ENCODE peak calls at places on chromosomes 5 and 9, in six cellular contexts. D, T, B, E, X and P are unnamed samples. For H3K4me1, the result is how much of the 10 kb centered on the place peaks cover.

GRCh38 chr9:136983167-136983566 is 374 bp downstream of the LCNL1 start:
- DNase-seq in X (no peak), T (no peak), B (no peak), E (no peak), D (no peak), P (no peak)

GRCh38 chr5:178182158-178182876 is 4.9 kb downstream of the GMCL2 start:
- DNase-seq in X (no peak), B (no peak), D (no peak), E (no peak), T (no peak), P (no peak)

GRCh38 chr9:101427957-101428655 is 7.5 kb downstream of the ALDOB start:
- DNase-seq in B (no peak), E (no peak), X (no peak), T (no peak), D (no peak), P (no peak)

GRCh38 chr9:137817236-137818200 is 60.1 kb upstream of the CACNA1B start:
- DNase-seq in B (no peak), D (no peak), E (no peak), X (no peak), T (no peak), P (no peak)

GRCh38 chr9:107491081-107492053 is 1.8 kb upstream of the KLF4 start:
- DNase-seq in E (peak), T (no peak), B (no peak), D (peak), X (peak), P (peak)

GRCh38 chr9:13032585-13032984 is 246.9 kb downstream of the MPDZ start:
- DNase-seq in E (no peak), B (no peak), D (no peak), T (no peak), X (no peak), P (no peak)

GRCh38 chr9:35395076-35395675 is 94.7 kb upstream of the RUSC2 start:
- DNase-seq in D (no peak), X (no peak), B (no peak), E (no peak), T (no peak), P (no peak)

GRCh38 chr5:109529520-109529919 is 119.7 kb upstream of the PJA2 start:
- DNase-seq in T (no peak), E (peak), D (no peak), B (no peak), X (no peak), P (no peak)

GRCh38 chr5:157143127-157143959 is 678 bp upstream of the MED7 start:
- DNase-seq in T (no peak), B (no peak), D (peak), X (peak), E (peak), P (no peak)

GRCh38 chr9:98357921-98358535 is 102.6 kb upstream of the TBC1D2 start:
- DNase-seq in X (no peak), T (no peak), D (no peak), E (peak), B (no peak), P (no peak)

GRCh38 chr5:36944607-36945225 is 68.1 kb downstream of the NIPBL start:
- DNase-seq in D (no peak), B (peak), E (no peak), X (no peak), T (peak), P (peak)

GRCh38 chr5:148816357-148816756 is 10.1 kb upstream of the ADRB2 start:
- DNase-seq in E (no peak), T (no peak), D (no peak), B (no peak), X (no peak), P (no peak)

GRCh38 chr5:135134686-135135381 is 100.8 kb upstream of the PITX1 start:
- DNase-seq in X (no peak), E (no peak), T (no peak), D (no peak), B (no peak), P (peak)

GRCh38 chr5:59021286-59021673 is 438.4 kb downstream of the RAB3C start:
- DNase-seq in D (no peak), X (no peak), E (no peak), B (no peak), T (no peak), P (peak)

GRCh38 chr5:112240011-112240410 is 179.1 kb downstream of the EPB41L4A start:
- DNase-seq in T (no peak), B (no peak), E (no peak), D (no peak), X (no peak), P (peak)

GRCh38 chr5:153756540-153756939 is 266.1 kb downstream of the GRIA1 start:
- DNase-seq in B (no peak), T (no peak), D (no peak), X (no peak), E (no peak), P (no peak)

GRCh38 chr9:23502004-23502403 is 324.0 kb downstream of the ELAVL2 start:
- DNase-seq in T (no peak), B (no peak), X (no peak), D (no peak), E (no peak), P (no peak)

GRCh38 chr5:175885813-175886212 is 14.4 kb downstream of the CPLX2 start:
- DNase-seq in B (no peak), D (no peak), T (no peak), X (no peak), E (no peak), P (no peak)

GRCh38 chr9:116870566-116870965 is 183.5 kb downstream of the TRIM32 start:
- DNase-seq in X (no peak), T (no peak), B (peak), E (no peak), D (no peak), P (peak)

GRCh38 chr9:87338075-87338989 is 159.3 kb upstream of the DAPK1 start:
- DNase-seq in D (no peak), X (no peak), B (no peak), E (no peak), T (no peak), P (no peak)

GRCh38 chr9:88733651-88734470 is 198.9 kb downstream of the NXNL2 start:
- DNase-seq in T (no peak), X (no peak), B (no peak), E (no peak), D (peak), P (no peak)

GRCh38 chr9:106969696-106970095 is 106.7 kb downstream of the ZNF462 start:
- DNase-seq in T (no peak), B (no peak), E (peak), X (no peak), D (no peak), P (no peak)

GRCh38 chr9:137302176-137303030 is at the start of gene NRARP:
- DNase-seq in X (peak), T (peak), B (no peak), D (peak), E (peak), P (peak)

GRCh38 chr9:107855164-107855563 is 365.6 kb upstream of the KLF4 start:
- DNase-seq in T (no peak), E (no peak), B (no peak), X (no peak), D (no peak), P (no peak)

GRCh38 chr5:59597690-59598546 is 295.6 kb downstream of the PDE4D start:
- DNase-seq in T (no peak), X (no peak), E (no peak), D (no peak), B (no peak), P (no peak)

GRCh38 chr9:79652598-79652997 is 80.8 kb downstream of the TLE4 start:
- DNase-seq in T (no peak), D (no peak), X (no peak), B (no peak), E (no peak), P (no peak)

GRCh38 chr9:121924700-121925099 is 168.4 kb downstream of the TTLL11 start:
- DNase-seq in B (no peak), T (no peak), D (no peak), E (peak), X (no peak), P (peak)

DNA sequence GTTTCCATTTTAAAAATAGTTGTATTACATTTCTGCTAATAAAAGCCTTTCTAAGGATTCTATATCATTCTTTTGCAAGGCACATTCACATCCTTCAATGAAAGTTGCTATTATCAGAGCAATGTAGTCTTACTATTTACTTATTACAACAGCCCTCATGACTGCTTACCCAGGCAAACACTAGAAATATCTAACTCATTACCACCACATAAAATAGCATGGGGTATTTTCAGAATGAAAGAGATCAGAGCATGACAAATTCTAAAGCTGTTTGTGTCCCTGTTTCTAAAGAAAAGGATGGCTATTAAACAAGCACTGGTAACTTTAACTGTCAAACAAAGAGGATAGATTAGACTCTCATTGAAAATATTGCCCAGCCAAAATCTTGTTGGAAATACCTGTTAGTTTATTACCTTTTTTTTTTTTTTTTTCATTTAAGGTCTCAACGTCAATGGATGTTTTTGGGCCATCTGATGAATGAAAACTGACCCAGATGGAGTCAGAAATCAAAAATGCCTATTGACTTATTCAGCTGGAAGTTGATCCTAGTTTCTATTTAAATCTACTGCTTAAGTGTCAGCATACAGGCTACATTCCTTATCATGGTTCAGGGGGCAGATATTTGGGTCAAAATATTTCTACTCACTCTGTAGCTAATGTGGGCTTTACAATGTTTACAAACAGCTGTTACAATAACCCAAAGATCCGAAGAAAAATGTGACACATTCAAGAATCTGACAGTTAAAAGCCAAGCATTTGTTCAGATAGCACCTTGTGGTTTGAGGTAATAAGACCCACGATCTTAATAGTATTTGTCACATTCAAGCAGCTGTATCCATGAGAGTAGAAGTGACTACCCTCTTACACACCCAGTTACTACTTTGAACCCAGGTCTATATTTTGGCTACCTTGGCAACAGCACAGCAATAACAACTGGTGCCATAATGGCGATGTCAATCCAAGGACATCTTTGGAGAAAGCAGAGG is 554.8 kb upstream of the MEF2C start:
- DNase-seq in X (no peak), D (no peak), E (no peak), B (no peak), T (no peak), P (no peak)
- H3K4me3 ChIP-seq in X (no peak), D (no peak), E (no peak), B (no peak), T (no peak), P (no peak)

GRCh38 chr5:68257207-68257606 is 41.7 kb downstream of the PIK3R1 start:
- DNase-seq in B (no peak), D (no peak), T (no peak), X (no peak), E (no peak), P (no peak)
- H3K27ac ChIP-seq in B (no peak), D (peak), T (peak), X (no peak), E (no peak), P (no peak)

DNA sequence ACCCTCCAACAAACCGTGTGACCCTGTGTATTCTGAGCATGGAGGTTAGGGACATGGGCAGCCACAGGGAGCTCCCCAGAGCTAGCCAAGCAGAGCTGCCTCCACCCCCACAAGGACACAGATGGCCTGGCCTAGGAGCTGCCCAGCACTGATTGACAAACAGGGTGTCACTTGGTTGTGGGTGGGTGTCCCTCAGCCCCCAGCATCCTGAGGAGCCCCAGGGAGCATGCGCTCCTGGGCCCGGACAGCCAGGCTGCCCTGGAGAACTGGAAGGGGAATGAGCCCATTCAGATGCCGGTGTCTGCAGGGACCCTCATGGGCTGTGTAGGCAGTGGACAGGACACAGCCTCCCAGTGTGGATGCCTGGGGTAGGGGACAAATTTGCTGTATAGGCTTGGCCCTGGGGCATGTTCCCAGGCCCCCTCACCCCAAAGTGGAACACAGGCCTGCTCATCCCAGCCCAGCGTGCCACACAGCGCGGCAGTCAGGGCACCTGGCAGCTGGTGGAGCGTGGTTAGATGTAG is 124.8 kb upstream of the LMX1B start:
- DNase-seq in X (no peak), E (no peak), B (no peak), D (no peak), T (no peak), P (no peak)
- H3K4me1 ChIP-seq in X (under half), E (under half), B (under half), D (under half), T (under half), P (under half)

GRCh38 chr5:126988021-126988569 is 42.3 kb downstream of the MARCHF3 start:
- DNase-seq in D (no peak), T (peak), E (no peak), B (no peak), X (no peak), P (no peak)
- H3K4me3 ChIP-seq in D (no peak), T (no peak), E (no peak), B (no peak), X (no peak), P (no peak)